ENCODE peak calls at places on chromosome 14, in six cellular contexts. L, Y, A, T, B and G are unnamed samples. For H3K9me3, the result is how much of the 10 kb centered on the place peaks cover.

GRCh38 chr14:100030441-100031153 is 34.6 kb upstream of the EVL start:
- DNase-seq in L (no peak), Y (peak), A (no peak), T (no peak), B (peak), G (no peak)

GRCh38 chr14:29865299-29865698 is 62.3 kb downstream of the PRKD1 start:
- DNase-seq in L (no peak), Y (no peak), A (no peak), T (no peak), B (no peak), G (no peak)

GRCh38 chr14:55449116-55449515 is 8.7 kb upstream of the TBPL2 start:
- DNase-seq in L (no peak), Y (no peak), A (no peak), T (no peak), B (no peak), G (no peak)

GRCh38 chr14:59870277-59871165 is at the start of gene RTN1:
- DNase-seq in L (no peak), Y (peak), A (no peak), T (peak), B (peak), G (no peak)

GRCh38 chr14:61489932-61490331 is 168.6 kb downstream of the PRKCH start:
- DNase-seq in L (no peak), Y (no peak), A (no peak), T (no peak), B (peak), G (no peak)

GRCh38 chr14:22497671-22498093 is 91.3 kb downstream of the DAD1 start:
- DNase-seq in L (no peak), Y (no peak), A (no peak), T (no peak), B (no peak), G (no peak)

GRCh38 chr14:49860988-49861387 is 8.4 kb upstream of the NEMF start:
- DNase-seq in L (no peak), Y (peak), A (no peak), T (no peak), B (no peak), G (no peak)

GRCh38 chr14:20662968-20663731 is 21.2 kb upstream of the RNASE4 start:
- DNase-seq in L (peak), Y (peak), A (no peak), T (peak), B (peak), G (peak)

GRCh38 chr14:83714141-83714540 is 1815.8 kb upstream of the FLRT2 start:
- DNase-seq in L (no peak), Y (no peak), A (no peak), T (no peak), B (no peak), G (no peak)

GRCh38 chr14:21084988-21085853 is 13.2 kb downstream of the ZNF219 start:
- DNase-seq in L (no peak), Y (peak), A (no peak), T (no peak), B (peak), G (no peak)

GRCh38 chr14:95611293-95611880 is 74.8 kb upstream of the TCL1B start:
- DNase-seq in L (no peak), Y (no peak), A (no peak), T (no peak), B (no peak), G (no peak)

GRCh38 chr14:36555998-36556743 is 26.2 kb downstream of the NKX2-8 start:
- DNase-seq in L (no peak), Y (no peak), A (no peak), T (no peak), B (no peak), G (no peak)

GRCh38 chr14:95294834-95295599 is 24.7 kb downstream of the CLMN start:
- DNase-seq in L (no peak), Y (peak), A (no peak), T (peak), B (peak), G (no peak)

GRCh38 chr14:93016275-93016845 is 93.4 kb downstream of the CHGA start:
- DNase-seq in L (no peak), Y (no peak), A (no peak), T (no peak), B (no peak), G (no peak)

GRCh38 chr14:92584221-92584620 is 70.6 kb downstream of the RIN3 start:
- DNase-seq in L (no peak), Y (no peak), A (no peak), T (no peak), B (no peak), G (no peak)

GRCh38 chr14:101020971-101021370 is 117.4 kb upstream of the RTL1 start:
- DNase-seq in L (no peak), Y (no peak), A (no peak), T (peak), B (no peak), G (no peak)

GRCh38 chr14:102363182-102363952 is 626 bp downstream of the TECPR2 start:
- DNase-seq in L (peak), Y (peak), A (no peak), T (peak), B (peak), G (peak)

GRCh38 chr14:102772781-102773570 is 4.3 kb upstream of the TRAF3 start:
- DNase-seq in L (no peak), Y (peak), A (no peak), T (no peak), B (peak), G (no peak)

GRCh38 chr14:23610090-23610814 is 25.9 kb upstream of the DHRS2 start:
- DNase-seq in L (peak), Y (no peak), A (no peak), T (no peak), B (no peak), G (no peak)

GRCh38 chr14:31749275-31749674 is 188.1 kb downstream of the NUBPL start:
- DNase-seq in L (no peak), Y (no peak), A (no peak), T (no peak), B (no peak), G (no peak)

GRCh38 chr14:31740688-31741087 is 179.5 kb downstream of the NUBPL start:
- DNase-seq in L (no peak), Y (no peak), A (no peak), T (no peak), B (no peak), G (no peak)

GRCh38 chr14:31746326-31746725 is 185.1 kb downstream of the NUBPL start:
- DNase-seq in L (no peak), Y (peak), A (no peak), T (no peak), B (no peak), G (no peak)

GRCh38 chr14:31745741-31746140 is 184.5 kb downstream of the NUBPL start:
- DNase-seq in L (no peak), Y (no peak), A (no peak), T (no peak), B (no peak), G (no peak)
- H3K9me3 ChIP-seq in L (under half), Y (under half), A (under half), T (under half), B (under half), G (under half)

GRCh38 chr14:41073544-41073943 is 533.1 kb upstream of the LRFN5 start:
- DNase-seq in L (no peak), Y (no peak), A (no peak), T (no peak), B (no peak), G (no peak)
- H3K9me3 ChIP-seq in L (under half), Y (under half), A (under half), T (under half), B (under half), G (under half)

GRCh38 chr14:105897725-105898113 is 371.3 kb downstream of the TMEM121 start:
- DNase-seq in L (no peak), Y (no peak), A (no peak), T (no peak), B (no peak), G (no peak)

GRCh38 chr14:105891221-105891602 is 364.8 kb downstream of the TMEM121 start:
- DNase-seq in L (no peak), Y (no peak), A (peak), T (no peak), B (no peak), G (peak)

GRCh38 chr14:105891631-105892452 is 365.5 kb downstream of the TMEM121 start:
- DNase-seq in L (no peak), Y (no peak), A (no peak), T (peak), B (no peak), G (no peak)

GRCh38 chr14:105894978-105895881 is 368.8 kb downstream of the TMEM121 start:
- DNase-seq in L (no peak), Y (no peak), A (peak), T (no peak), B (no peak), G (no peak)

DNA sequence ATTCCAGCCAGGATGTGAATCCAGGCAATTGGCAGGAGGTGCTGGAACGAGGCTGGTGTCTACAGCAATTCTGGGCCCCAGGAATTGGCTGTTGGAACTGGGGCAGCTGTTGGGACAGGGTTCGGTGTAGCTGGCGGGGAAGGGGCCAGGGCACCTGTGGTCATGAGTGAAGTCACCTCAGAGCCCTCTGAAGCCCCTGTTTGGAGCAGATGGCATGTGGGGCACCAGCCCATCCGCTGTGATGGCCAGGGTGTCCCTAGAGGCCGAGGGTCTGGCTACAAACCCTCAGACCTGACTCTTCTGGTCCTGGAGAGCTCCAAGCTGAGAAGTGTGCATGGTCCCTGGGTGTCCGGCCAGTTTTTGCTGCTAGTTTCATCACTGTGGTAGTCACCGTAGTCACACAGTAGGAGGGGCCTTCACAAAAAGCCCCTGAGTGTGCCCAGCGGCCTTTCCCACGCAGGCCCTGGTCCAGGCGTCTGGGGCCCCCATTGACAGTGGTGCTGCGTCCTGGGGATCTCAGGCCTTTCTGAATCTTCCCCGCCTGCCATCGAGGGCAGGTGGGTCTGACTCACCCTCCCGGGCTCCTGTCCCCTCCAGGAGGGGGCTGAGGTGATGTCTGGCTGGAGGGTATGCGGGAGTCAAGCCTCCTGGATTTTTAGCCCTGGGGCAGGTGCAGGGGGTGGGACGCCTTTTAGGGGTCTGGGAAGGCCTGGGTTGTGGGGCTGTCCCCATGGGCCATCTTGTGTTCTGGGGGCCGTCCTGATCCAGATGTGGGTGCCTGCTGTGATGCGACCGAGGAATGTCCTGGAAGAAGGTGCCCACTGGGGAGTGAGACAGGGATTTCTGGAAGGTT is 368.0 kb downstream of the TMEM121 start:
- DNase-seq in L (no peak), Y (no peak), A (peak), T (peak), B (no peak), G (peak)
- H3K9me3 ChIP-seq in L (under half), Y (under half), A (under half), T (under half), B (under half), G (under half)

GRCh38 chr14:52266179-52266578 is 1.3 kb upstream of the PTGDR start:
- DNase-seq in L (no peak), Y (peak), A (no peak), T (no peak), B (peak), G (no peak)

GRCh38 chr14:52265248-52265647 is 2.2 kb upstream of the PTGDR start:
- DNase-seq in L (no peak), Y (no peak), A (no peak), T (no peak), B (no peak), G (no peak)

GRCh38 chr14:52268191-52269061 is 928 bp downstream of the PTGDR start:
- DNase-seq in L (no peak), Y (peak), A (peak), T (no peak), B (peak), G (no peak)

GRCh38 chr14:52267501-52268190 is at the start of gene PTGDR:
- DNase-seq in L (no peak), Y (peak), A (no peak), T (peak), B (peak), G (peak)

GRCh38 chr14:52266782-52267181 is 716 bp upstream of the PTGDR start:
- DNase-seq in L (no peak), Y (peak), A (no peak), T (no peak), B (peak), G (no peak)
- H3K9me3 ChIP-seq in L (under half), Y (under half), A (under half), T (under half), B (under half), G (under half)

DNA sequence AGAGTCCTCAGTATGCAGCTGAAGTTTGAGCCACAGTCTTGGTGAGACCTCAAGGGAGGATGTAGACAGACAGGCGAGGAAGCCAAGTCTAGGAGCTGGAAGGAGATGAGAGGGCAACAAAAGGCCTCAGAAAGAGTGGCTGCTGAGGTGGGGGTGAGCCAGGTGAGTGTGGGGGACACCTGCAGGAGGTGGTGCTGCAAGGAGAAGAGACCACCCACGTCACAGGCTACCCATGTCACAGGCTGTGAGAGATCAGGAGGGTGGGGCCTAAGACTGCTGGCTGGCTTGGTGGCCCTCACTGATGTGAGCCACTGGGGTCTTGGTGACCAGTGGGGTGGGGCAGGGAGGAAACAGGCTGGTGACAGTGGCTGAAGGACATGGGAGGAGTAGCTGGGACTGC is 97.3 kb downstream of the KIF26A start:
- DNase-seq in L (no peak), Y (no peak), A (no peak), T (no peak), B (no peak), G (no peak)
- H3K9me3 ChIP-seq in L (under half), Y (under half), A (under half), T (under half), B (under half), G (under half)

DNA sequence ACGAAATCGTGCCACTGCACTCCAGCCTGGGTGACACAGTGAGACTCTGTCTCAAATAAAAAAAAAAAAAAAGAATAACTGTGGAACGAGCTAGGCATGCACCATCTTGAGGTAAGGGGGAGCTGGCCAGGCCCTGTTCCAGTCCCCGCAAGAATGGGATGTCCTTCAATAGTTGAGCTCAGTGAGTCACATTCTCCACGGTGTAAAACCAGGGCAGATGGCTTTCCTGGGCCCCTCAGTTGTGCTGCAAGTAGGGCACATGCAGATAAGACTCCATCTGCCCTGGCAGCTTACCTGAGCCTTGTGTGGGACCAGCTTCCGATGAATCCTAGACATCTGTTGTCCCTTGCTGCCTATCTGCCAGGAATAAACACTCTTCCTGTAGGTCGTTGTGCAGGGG is 312.1 kb downstream of the VRK1 start:
- DNase-seq in L (no peak), Y (no peak), A (no peak), T (no peak), B (no peak), G (no peak)
- H3K9me3 ChIP-seq in L (under half), Y (under half), A (under half), T (under half), B (under half), G (under half)

DNA sequence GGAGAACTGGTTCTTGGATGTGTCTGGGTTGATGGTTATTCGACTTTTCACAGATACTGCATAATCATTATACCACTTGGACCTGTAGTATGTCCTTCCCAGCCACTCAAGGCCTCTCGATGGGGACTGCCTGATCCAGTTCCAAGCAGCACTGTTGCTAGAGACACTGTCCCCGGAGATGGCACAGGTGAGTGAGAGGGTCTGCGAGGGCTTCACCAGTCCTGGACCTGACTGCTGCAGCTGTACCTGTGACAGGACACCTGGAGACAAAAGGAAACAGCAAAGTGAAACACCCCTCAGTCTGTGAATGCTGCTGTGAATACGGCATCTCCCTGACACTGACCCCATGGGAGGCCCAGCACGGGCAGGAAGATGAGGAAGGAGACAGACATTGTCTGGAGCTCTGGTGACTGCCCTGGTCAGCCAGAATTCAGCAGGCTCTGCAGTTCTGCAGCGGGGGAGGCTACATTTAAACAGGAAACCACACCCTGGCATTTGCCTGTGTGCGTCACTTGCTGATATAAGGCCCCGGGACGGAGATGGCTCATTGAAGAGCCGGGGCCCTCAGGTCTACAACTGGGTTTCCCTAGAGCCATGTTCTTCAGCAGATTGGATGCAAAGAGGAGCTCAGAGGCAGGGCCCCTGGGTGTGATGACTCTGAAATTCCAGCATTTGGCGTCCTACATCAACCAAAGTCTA is 413.6 kb downstream of the TMEM121 start:
- DNase-seq in L (no peak), Y (no peak), A (peak), T (no peak), B (no peak), G (no peak)
- H3K9me3 ChIP-seq in L (under half), Y (under half), A (under half), T (under half), B (under half), G (under half)